ENCODE peak calls at places on chromosome 18, in ten cellular contexts. One of them, this sample, is unnamed.

GRCh38 chr18:59426855-59427254 is 67.8 kb upstream of the LMAN1 start:
- DNase-seq in activated T-helper 1 cell treated with Interleukin-2 at 50 U/mL for 16 hours: no peak
- DNase-seq in NCI-H2171 treated with DMSO at 0.1 percent for 48 hours: peak; percentile 16
- DNase-seq in stimulated activated CD8-positive, alpha-beta memory T cell treated with anti-CD3 and anti-CD28 coated beads, Interleukin-2, amount 100 ng/mL, for 1 hour: no peak
- DNase-seq in T-helper 9 cell: no peak
- DNase-seq in fibroblast of gingiva: no peak
- DNase-seq in CD4-positive, alpha-beta T cell: no peak
- DNase-seq in Peyer's patch: no peak
- DNase-seq in Caki2: no peak
- DNase-seq in AML-193: no peak
- DNase-seq in this sample: no peak

GRCh38 chr18:8730080-8730827 is 24.9 kb downstream of the MTCL1 start:
- DNase-seq in stimulated activated CD8-positive, alpha-beta memory T cell treated with anti-CD3 and anti-CD28 coated beads, Interleukin-2, amount 100 ng/mL, for 1 hour: no peak
- DNase-seq in CD4-positive, alpha-beta T cell: no peak
- DNase-seq in T-helper 9 cell: no peak
- DNase-seq in activated T-helper 1 cell treated with Interleukin-2 at 50 U/mL for 16 hours: no peak
- DNase-seq in Caki2: peak; percentile 79
- DNase-seq in AML-193: no peak
- DNase-seq in NCI-H2171 treated with DMSO at 0.1 percent for 48 hours: no peak
- DNase-seq in fibroblast of gingiva: no peak
- DNase-seq in Peyer's patch: peak; percentile 69
- DNase-seq in this sample: no peak

GRCh38 chr18:37956020-37956419 is 390.4 kb upstream of the CELF4 start:
- DNase-seq in T-helper 9 cell: no peak
- DNase-seq in CD4-positive, alpha-beta T cell: no peak
- DNase-seq in AML-193: no peak
- DNase-seq in Peyer's patch: no peak
- DNase-seq in activated T-helper 1 cell treated with Interleukin-2 at 50 U/mL for 16 hours: no peak
- DNase-seq in stimulated activated CD8-positive, alpha-beta memory T cell treated with anti-CD3 and anti-CD28 coated beads, Interleukin-2, amount 100 ng/mL, for 1 hour: no peak
- DNase-seq in fibroblast of gingiva: no peak
- DNase-seq in NCI-H2171 treated with DMSO at 0.1 percent for 48 hours: no peak
- DNase-seq in Caki2: no peak
- DNase-seq in this sample: no peak

GRCh38 chr18:12838178-12838634 is 45.8 kb downstream of the PTPN2 start:
- DNase-seq in AML-193: peak; percentile 68
- DNase-seq in CD4-positive, alpha-beta T cell: no peak
- DNase-seq in stimulated activated CD8-positive, alpha-beta memory T cell treated with anti-CD3 and anti-CD28 coated beads, Interleukin-2, amount 100 ng/mL, for 1 hour: no peak
- DNase-seq in NCI-H2171 treated with DMSO at 0.1 percent for 48 hours: no peak
- DNase-seq in activated T-helper 1 cell treated with Interleukin-2 at 50 U/mL for 16 hours: no peak
- DNase-seq in T-helper 9 cell: no peak
- DNase-seq in Caki2: peak; percentile 25
- DNase-seq in fibroblast of gingiva: peak; percentile 95
- DNase-seq in Peyer's patch: peak; percentile 58
- DNase-seq in this sample: no peak

GRCh38 chr18:48292787-48293409 is 116.3 kb downstream of the ZBTB7C start:
- DNase-seq in CD4-positive, alpha-beta T cell: no peak
- DNase-seq in T-helper 9 cell: no peak
- DNase-seq in activated T-helper 1 cell treated with Interleukin-2 at 50 U/mL for 16 hours: no peak
- DNase-seq in Caki2: no peak
- DNase-seq in Peyer's patch: no peak
- DNase-seq in stimulated activated CD8-positive, alpha-beta memory T cell treated with anti-CD3 and anti-CD28 coated beads, Interleukin-2, amount 100 ng/mL, for 1 hour: no peak
- DNase-seq in fibroblast of gingiva: no peak
- DNase-seq in AML-193: peak; percentile 67
- DNase-seq in NCI-H2171 treated with DMSO at 0.1 percent for 48 hours: peak; percentile 9
- DNase-seq in this sample: no peak

GRCh38 chr18:44716697-44717163 is 36.0 kb downstream of the SETBP1 start:
- DNase-seq in T-helper 9 cell: no peak
- DNase-seq in NCI-H2171 treated with DMSO at 0.1 percent for 48 hours: no peak
- DNase-seq in stimulated activated CD8-positive, alpha-beta memory T cell treated with anti-CD3 and anti-CD28 coated beads, Interleukin-2, amount 100 ng/mL, for 1 hour: no peak
- DNase-seq in Caki2: no peak
- DNase-seq in CD4-positive, alpha-beta T cell: no peak
- DNase-seq in Peyer's patch: no peak
- DNase-seq in activated T-helper 1 cell treated with Interleukin-2 at 50 U/mL for 16 hours: no peak
- DNase-seq in fibroblast of gingiva: no peak
- DNase-seq in AML-193: no peak
- DNase-seq in this sample: no peak

GRCh38 chr18:44682871-44683221 is 2.2 kb downstream of the SETBP1 start:
- DNase-seq in fibroblast of gingiva: no peak
- DNase-seq in stimulated activated CD8-positive, alpha-beta memory T cell treated with anti-CD3 and anti-CD28 coated beads, Interleukin-2, amount 100 ng/mL, for 1 hour: no peak
- DNase-seq in AML-193: no peak
- DNase-seq in Caki2: no peak
- DNase-seq in NCI-H2171 treated with DMSO at 0.1 percent for 48 hours: peak; percentile 96
- DNase-seq in CD4-positive, alpha-beta T cell: no peak
- DNase-seq in T-helper 9 cell: no peak
- DNase-seq in Peyer's patch: no peak
- DNase-seq in activated T-helper 1 cell treated with Interleukin-2 at 50 U/mL for 16 hours: no peak
- DNase-seq in this sample: peak; percentile 62

GRCh38 chr18:25295624-25296138 is 56.3 kb downstream of the ZNF521 start:
- DNase-seq in AML-193: no peak
- DNase-seq in CD4-positive, alpha-beta T cell: no peak
- DNase-seq in fibroblast of gingiva: no peak
- DNase-seq in Caki2: no peak
- DNase-seq in Peyer's patch: no peak
- DNase-seq in activated T-helper 1 cell treated with Interleukin-2 at 50 U/mL for 16 hours: no peak
- DNase-seq in NCI-H2171 treated with DMSO at 0.1 percent for 48 hours: no peak
- DNase-seq in stimulated activated CD8-positive, alpha-beta memory T cell treated with anti-CD3 and anti-CD28 coated beads, Interleukin-2, amount 100 ng/mL, for 1 hour: no peak
- DNase-seq in T-helper 9 cell: no peak
- DNase-seq in this sample: no peak

GRCh38 chr18:41645600-41646360 is 309.3 kb upstream of the PIK3C3 start:
- DNase-seq in activated T-helper 1 cell treated with Interleukin-2 at 50 U/mL for 16 hours: no peak
- DNase-seq in Peyer's patch: no peak
- DNase-seq in stimulated activated CD8-positive, alpha-beta memory T cell treated with anti-CD3 and anti-CD28 coated beads, Interleukin-2, amount 100 ng/mL, for 1 hour: no peak
- DNase-seq in T-helper 9 cell: no peak
- DNase-seq in NCI-H2171 treated with DMSO at 0.1 percent for 48 hours: peak; percentile 63
- DNase-seq in Caki2: no peak
- DNase-seq in AML-193: peak; percentile 47
- DNase-seq in fibroblast of gingiva: no peak
- DNase-seq in CD4-positive, alpha-beta T cell: no peak
- DNase-seq in this sample: no peak

GRCh38 chr18:74396252-74397204 is 60.6 kb downstream of the DIPK1C start:
- DNase-seq in activated T-helper 1 cell treated with Interleukin-2 at 50 U/mL for 16 hours: no peak
- DNase-seq in AML-193: no peak
- DNase-seq in fibroblast of gingiva: peak; percentile 6
- DNase-seq in NCI-H2171 treated with DMSO at 0.1 percent for 48 hours: no peak
- DNase-seq in Caki2: no peak
- DNase-seq in CD4-positive, alpha-beta T cell: no peak
- DNase-seq in Peyer's patch: no peak
- DNase-seq in T-helper 9 cell: no peak
- DNase-seq in stimulated activated CD8-positive, alpha-beta memory T cell treated with anti-CD3 and anti-CD28 coated beads, Interleukin-2, amount 100 ng/mL, for 1 hour: no peak
- DNase-seq in this sample: no peak

GRCh38 chr18:59229681-59230443 is 9.9 kb downstream of the GRP start:
- DNase-seq in stimulated activated CD8-positive, alpha-beta memory T cell treated with anti-CD3 and anti-CD28 coated beads, Interleukin-2, amount 100 ng/mL, for 1 hour: no peak
- DNase-seq in AML-193: no peak
- DNase-seq in Caki2: no peak
- DNase-seq in activated T-helper 1 cell treated with Interleukin-2 at 50 U/mL for 16 hours: no peak
- DNase-seq in CD4-positive, alpha-beta T cell: no peak
- DNase-seq in Peyer's patch: no peak
- DNase-seq in NCI-H2171 treated with DMSO at 0.1 percent for 48 hours: no peak
- DNase-seq in T-helper 9 cell: no peak
- DNase-seq in fibroblast of gingiva: no peak
- DNase-seq in this sample: no peak

GRCh38 chr18:79692056-79692455 is 12.5 kb downstream of the CTDP1 start:
- DNase-seq in Caki2: no peak
- DNase-seq in fibroblast of gingiva: no peak
- DNase-seq in stimulated activated CD8-positive, alpha-beta memory T cell treated with anti-CD3 and anti-CD28 coated beads, Interleukin-2, amount 100 ng/mL, for 1 hour: no peak
- DNase-seq in CD4-positive, alpha-beta T cell: no peak
- DNase-seq in Peyer's patch: no peak
- DNase-seq in NCI-H2171 treated with DMSO at 0.1 percent for 48 hours: no peak
- DNase-seq in AML-193: no peak
- DNase-seq in T-helper 9 cell: no peak
- DNase-seq in activated T-helper 1 cell treated with Interleukin-2 at 50 U/mL for 16 hours: no peak
- DNase-seq in this sample: no peak

GRCh38 chr18:41466436-41467160 is 488.4 kb upstream of the PIK3C3 start:
- DNase-seq in Caki2: no peak
- DNase-seq in stimulated activated CD8-positive, alpha-beta memory T cell treated with anti-CD3 and anti-CD28 coated beads, Interleukin-2, amount 100 ng/mL, for 1 hour: no peak
- DNase-seq in T-helper 9 cell: no peak
- DNase-seq in AML-193: no peak
- DNase-seq in Peyer's patch: no peak
- DNase-seq in NCI-H2171 treated with DMSO at 0.1 percent for 48 hours: no peak
- DNase-seq in activated T-helper 1 cell treated with Interleukin-2 at 50 U/mL for 16 hours: no peak
- DNase-seq in fibroblast of gingiva: no peak
- DNase-seq in CD4-positive, alpha-beta T cell: no peak
- DNase-seq in this sample: no peak

GRCh38 chr18:10197097-10197496 is 257.3 kb upstream of the APCDD1 start:
- DNase-seq in Caki2: no peak
- DNase-seq in stimulated activated CD8-positive, alpha-beta memory T cell treated with anti-CD3 and anti-CD28 coated beads, Interleukin-2, amount 100 ng/mL, for 1 hour: no peak
- DNase-seq in CD4-positive, alpha-beta T cell: no peak
- DNase-seq in AML-193: no peak
- DNase-seq in fibroblast of gingiva: no peak
- DNase-seq in T-helper 9 cell: no peak
- DNase-seq in activated T-helper 1 cell treated with Interleukin-2 at 50 U/mL for 16 hours: no peak
- DNase-seq in Peyer's patch: no peak
- DNase-seq in NCI-H2171 treated with DMSO at 0.1 percent for 48 hours: no peak
- DNase-seq in this sample: no peak